ENCODE peak calls at places on chromosomes 3 and 15, in nine cellular contexts. U, K, I, V, M, L, Q, X and C are unnamed samples.
A peak's percentile ranks its signal among the peaks of the same experiment; 100 is the strongest.

GRCh38 chr3:192817053-192817452 is 89.7 kb upstream of the FGF12 start:
- DNase-seq in Q (no peak), M (no peak), L (peak; percentile 86), X (no peak), U (no peak), K (no peak), V (no peak), I (no peak), C (no peak)

GRCh38 chr3:143241556-143241955 is 122.0 kb downstream of the CHST2 start:
- DNase-seq in I (no peak), K (no peak), X (no peak), U (no peak), Q (no peak), V (no peak), M (no peak), L (peak; percentile 6), C (no peak)

GRCh38 chr3:87461036-87461435 is 184.7 kb upstream of the POU1F1 start:
- DNase-seq in Q (no peak), V (no peak), U (no peak), X (no peak), K (no peak), I (no peak), M (no peak), L (no peak), C (no peak)

GRCh38 chr3:50624634-50625033 is 7.7 kb downstream of the MAPKAPK3 start:
- DNase-seq in V (no peak), M (no peak), K (no peak), U (no peak), Q (no peak), I (no peak), X (no peak), L (no peak), C (no peak)

GRCh38 chr3:62109534-62109933 is 263.8 kb downstream of the FEZF2 start:
- DNase-seq in M (no peak), L (peak; percentile 96), Q (no peak), V (no peak), K (no peak), X (no peak), I (peak; percentile 67), U (peak; percentile 22), C (no peak)

GRCh38 chr15:80403712-80404056 is 498 bp upstream of the ARNT2 start:
- DNase-seq in K (peak; percentile 49), V (no peak), M (no peak), I (no peak), X (no peak), Q (no peak), L (no peak), U (no peak), C (no peak)

GRCh38 chr3:69161587-69162196 is 39.3 kb upstream of the LMOD3 start:
- DNase-seq in Q (no peak), L (peak; percentile 53), I (no peak), M (no peak), U (no peak), V (no peak), X (peak; percentile 54), K (peak; percentile 42), C (no peak)

GRCh38 chr3:138440137-138440536 is 5.7 kb downstream of the ESYT3 start:
- DNase-seq in I (peak; percentile 70), M (no peak), L (no peak), K (no peak), U (no peak), Q (no peak), X (no peak), V (no peak), C (no peak)

GRCh38 chr15:39429898-39430357 is 151.0 kb upstream of the THBS1 start:
- DNase-seq in I (no peak), V (peak; percentile 31), M (no peak), Q (no peak), X (no peak), K (peak; percentile 24), U (no peak), L (peak; percentile 95), C (no peak)

GRCh38 chr15:90463381-90463780 is 66.3 kb upstream of the CRTC3 start:
- DNase-seq in K (peak; percentile 14), L (peak; percentile 76), X (no peak), V (no peak), Q (no peak), M (no peak), I (no peak), U (no peak), C (no peak)

DNA sequence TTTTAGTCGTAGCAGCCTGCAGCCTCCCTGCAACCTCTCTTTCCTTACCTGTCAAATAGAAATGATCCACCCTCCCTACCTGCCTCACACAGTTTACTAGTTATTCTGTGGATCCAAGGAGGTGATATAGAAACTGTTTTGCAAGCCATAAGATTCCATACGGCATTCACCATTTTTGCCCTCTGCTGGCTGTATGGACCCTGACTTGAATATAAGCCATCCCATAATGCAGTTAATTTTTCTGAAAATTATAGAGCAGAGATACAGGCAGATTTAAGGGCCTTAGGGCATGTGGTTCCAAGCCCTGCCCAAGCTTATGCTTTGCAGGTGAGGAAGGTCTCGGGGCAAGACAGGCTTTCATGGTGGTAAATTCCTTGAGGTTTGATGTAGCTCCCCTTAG is 63.7 kb downstream of the CPN2 start:
- DNase-seq in I (no peak), K (no peak), U (no peak), M (no peak), Q (no peak), L (no peak), X (no peak), V (no peak), C (no peak)
- H3K4me3 ChIP-seq in I (no peak overlapping the region), K (no peak overlapping the region), U (no peak overlapping the region), M (no peak overlapping the region), Q (no peak overlapping the region), L (no peak overlapping the region), X (no peak overlapping the region), V (no peak overlapping the region), C (no peak overlapping the region)

GRCh38 chr15:91524534-91524933 is 329.0 kb upstream of the SLCO3A1 start:
- DNase-seq in K (no peak), Q (no peak), L (no peak), U (no peak), I (no peak), V (no peak), X (no peak), M (no peak), C (no peak)

GRCh38 chr15:91525746-91526145 is 327.8 kb upstream of the SLCO3A1 start:
- DNase-seq in V (no peak), K (no peak), U (no peak), I (no peak), X (no peak), M (no peak), Q (no peak), L (no peak), C (no peak)

GRCh38 chr15:91521996-91522395 is 331.5 kb upstream of the SLCO3A1 start:
- DNase-seq in U (no peak), Q (no peak), M (no peak), I (no peak), V (no peak), L (peak; percentile 82), K (no peak), X (no peak), C (no peak)

GRCh38 chr15:91520848-91521247 is 332.7 kb upstream of the SLCO3A1 start:
- DNase-seq in I (no peak), X (no peak), V (no peak), Q (no peak), L (peak; percentile 86), U (no peak), K (no peak), M (no peak), C (no peak)

DNA sequence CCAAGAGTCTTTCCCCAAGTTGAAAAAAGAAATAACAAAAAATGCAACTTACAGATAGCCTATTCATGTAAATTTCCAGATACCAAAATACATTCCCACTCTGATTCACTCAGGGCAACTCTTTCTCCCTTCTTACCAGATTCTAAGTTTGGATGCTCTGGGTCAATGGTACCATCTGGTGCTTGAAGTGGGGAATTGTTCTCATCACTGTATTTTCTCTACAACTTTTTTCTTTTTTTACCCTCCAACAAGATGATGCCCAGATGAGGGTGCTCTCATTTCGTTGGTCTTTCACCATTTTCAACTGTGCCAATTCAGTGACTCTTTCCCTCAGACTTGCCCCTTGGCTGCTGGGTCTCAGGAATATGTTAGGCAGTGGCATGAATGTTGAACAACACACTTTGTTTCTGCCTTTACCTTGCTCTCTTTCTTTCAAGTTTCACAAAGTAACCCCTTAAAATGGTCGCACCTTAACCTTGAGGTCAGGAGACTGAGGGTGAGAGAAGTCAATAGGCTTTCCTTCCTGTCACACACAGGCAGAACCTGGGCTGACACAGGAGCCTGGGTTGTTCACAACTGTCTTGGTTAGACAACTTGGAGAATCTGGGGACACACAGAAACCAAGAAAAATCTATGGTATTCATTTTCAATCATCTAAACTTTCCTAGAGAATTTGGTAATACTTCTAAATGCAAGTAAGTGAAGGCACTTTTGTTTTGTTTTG is 330.7 kb upstream of the SLCO3A1 start:
- DNase-seq in M (no peak), K (peak; percentile 59), X (no peak), V (no peak), U (no peak), L (peak; percentile 80), Q (no peak), I (no peak), C (no peak)
- TF ChIP-seq CTCF in M (peak; percentile 20), K (peak; percentile 65), X (no peak), V (no peak), U (no peak), L (peak; percentile 94), Q (no peak), I (peak; percentile 30), C (peak; percentile 68)

GRCh38 chr3:58021962-58022361 is 13.7 kb downstream of the FLNB start:
- DNase-seq in L (no peak), X (no peak), U (no peak), K (no peak), M (no peak), Q (no peak), V (no peak), I (no peak), C (peak; percentile 67)

GRCh38 chr3:58022490-58022889 is 14.3 kb downstream of the FLNB start:
- DNase-seq in M (no peak), V (no peak), Q (no peak), K (no peak), I (no peak), L (no peak), U (no peak), X (no peak), C (no peak)

GRCh38 chr3:58020740-58021071 is 12.5 kb downstream of the FLNB start:
- DNase-seq in K (no peak), U (no peak), Q (no peak), L (no peak), M (no peak), V (no peak), I (no peak), X (no peak), C (no peak)

GRCh38 chr3:58019343-58019742 is 11.1 kb downstream of the FLNB start:
- DNase-seq in M (no peak), V (no peak), U (no peak), I (no peak), X (no peak), L (no peak), Q (no peak), K (no peak), C (no peak)

GRCh38 chr3:58021072-58021959 is 13.1 kb downstream of the FLNB start:
- DNase-seq in Q (no peak), V (no peak), I (peak; percentile 39), M (no peak), K (no peak), L (no peak), X (no peak), U (no peak), C (no peak)
- H3K4me1 ChIP-seq in Q (peaks cover 52% of the 10 kb centered on the region), V (peaks cover 86% of the 10 kb centered on the region), I (peaks cover 51% of the 10 kb centered on the region), M (peaks cover 65% of the 10 kb centered on the region), K (peaks cover 100% of the 10 kb centered on the region), L (peaks cover 27% of the 10 kb centered on the region), X (peaks cover 5% of the 10 kb centered on the region), U (peaks cover 4% of the 10 kb centered on the region), C (peaks cover 76% of the 10 kb centered on the region)

DNA sequence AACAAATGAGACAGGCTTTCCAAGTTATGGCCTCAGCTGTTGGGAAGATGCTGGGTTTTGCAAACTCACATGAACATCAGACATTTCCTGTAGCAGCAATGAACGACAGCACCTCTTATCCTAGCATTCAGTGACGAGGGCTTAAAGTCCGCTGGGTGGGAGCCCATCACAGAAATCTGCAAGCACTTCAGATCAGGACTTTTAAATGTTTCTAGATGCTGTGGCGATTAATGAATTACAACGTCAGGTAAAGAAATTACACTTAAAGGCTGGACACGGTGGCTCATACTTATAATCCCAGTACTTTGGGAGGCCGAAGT is 3.8 kb downstream of the AEN start:
- DNase-seq in X (no peak), K (no peak), V (no peak), U (no peak), M (no peak), Q (no peak), I (no peak), L (no peak), C (no peak)
- H3K4me3 ChIP-seq in X (peak overlapping the region; percentile 99), K (no peak overlapping the region), V (no peak overlapping the region), U (no peak overlapping the region), M (no peak overlapping the region), Q (no peak overlapping the region), I (no peak overlapping the region), L (no peak overlapping the region), C (no peak overlapping the region)